ENCODE peak calls at places on chromosomes 2 and 18, in seven cellular contexts. One of them, this sample, is unnamed. For H3K36me3 and H3K4me1, the result is how much of the 10 kb centered on the place peaks cover.

GRCh38 chr18:23105581-23106219 is 29.6 kb upstream of the CABLES1 start:
- DNase-seq in vagina: no peak
- DNase-seq in endothelial cell of umbilical vein: no peak
- DNase-seq in neuronal stem cell: no peak
- DNase-seq in sigmoid colon: no peak
- DNase-seq in right atrium auricular region: no peak
- DNase-seq in lower lobe of right lung: no peak
- DNase-seq in this sample: no peak

GRCh38 chr18:36337679-36338419 is 40.3 kb downstream of the FHOD3 start:
- DNase-seq in lower lobe of right lung: no peak
- DNase-seq in sigmoid colon: no peak
- DNase-seq in right atrium auricular region: peak
- DNase-seq in vagina: no peak
- DNase-seq in neuronal stem cell: no peak
- DNase-seq in endothelial cell of umbilical vein: no peak
- DNase-seq in this sample: no peak

GRCh38 chr2:102455061-102455670 is 17.9 kb upstream of the SLC9A4 start:
- DNase-seq in sigmoid colon: no peak
- DNase-seq in neuronal stem cell: no peak
- DNase-seq in lower lobe of right lung: no peak
- DNase-seq in endothelial cell of umbilical vein: no peak
- DNase-seq in right atrium auricular region: no peak
- DNase-seq in vagina: no peak
- DNase-seq in this sample: no peak

GRCh38 chr2:164910091-164910899 is 45.0 kb downstream of the SLC38A11 start:
- DNase-seq in endothelial cell of umbilical vein: peak
- DNase-seq in sigmoid colon: no peak
- DNase-seq in neuronal stem cell: no peak
- DNase-seq in lower lobe of right lung: no peak
- DNase-seq in vagina: no peak
- DNase-seq in right atrium auricular region: no peak
- DNase-seq in this sample: no peak

GRCh38 chr2:5695641-5696350 is 3.6 kb downstream of the SOX11 start:
- DNase-seq in vagina: no peak
- DNase-seq in endothelial cell of umbilical vein: no peak
- DNase-seq in neuronal stem cell: no peak
- DNase-seq in right atrium auricular region: no peak
- DNase-seq in lower lobe of right lung: no peak
- DNase-seq in sigmoid colon: no peak
- DNase-seq in this sample: peak

GRCh38 chr2:43293744-43294695 is 67.6 kb upstream of the ZFP36L2 start:
- DNase-seq in right atrium auricular region: peak
- DNase-seq in neuronal stem cell: no peak
- DNase-seq in endothelial cell of umbilical vein: peak
- DNase-seq in lower lobe of right lung: no peak
- DNase-seq in sigmoid colon: peak
- DNase-seq in vagina: no peak
- DNase-seq in this sample: peak

GRCh38 chr2:231946241-231946814 is 15.2 kb upstream of the DIS3L2 start:
- DNase-seq in vagina: no peak
- DNase-seq in sigmoid colon: no peak
- DNase-seq in neuronal stem cell: no peak
- DNase-seq in right atrium auricular region: no peak
- DNase-seq in endothelial cell of umbilical vein: no peak
- DNase-seq in lower lobe of right lung: no peak
- DNase-seq in this sample: no peak

GRCh38 chr2:29714333-29714732 is 207.1 kb downstream of the ALK start:
- DNase-seq in vagina: no peak
- DNase-seq in right atrium auricular region: no peak
- DNase-seq in lower lobe of right lung: no peak
- DNase-seq in neuronal stem cell: no peak
- DNase-seq in endothelial cell of umbilical vein: no peak
- DNase-seq in sigmoid colon: no peak
- DNase-seq in this sample: no peak

GRCh38 chr18:23141022-23141999 is 6.0 kb downstream of the CABLES1 start:
- DNase-seq in sigmoid colon: no peak
- DNase-seq in lower lobe of right lung: no peak
- DNase-seq in right atrium auricular region: peak
- DNase-seq in vagina: no peak
- DNase-seq in neuronal stem cell: no peak
- DNase-seq in endothelial cell of umbilical vein: no peak
- DNase-seq in this sample: no peak

GRCh38 chr2:195706161-195706900 is 49.3 kb downstream of the SLC39A10 start:
- DNase-seq in neuronal stem cell: peak
- DNase-seq in lower lobe of right lung: no peak
- DNase-seq in right atrium auricular region: no peak
- DNase-seq in endothelial cell of umbilical vein: no peak
- DNase-seq in vagina: no peak
- DNase-seq in sigmoid colon: no peak
- DNase-seq in this sample: peak

GRCh38 chr2:239540174-239540573 is 139.4 kb upstream of the HDAC4 start:
- DNase-seq in vagina: no peak
- DNase-seq in endothelial cell of umbilical vein: no peak
- DNase-seq in right atrium auricular region: no peak
- DNase-seq in sigmoid colon: peak
- DNase-seq in neuronal stem cell: no peak
- DNase-seq in lower lobe of right lung: no peak
- DNase-seq in this sample: no peak

GRCh38 chr18:48799724-48800315 is 150.9 kb downstream of the SMAD7 start:
- DNase-seq in neuronal stem cell: no peak
- DNase-seq in endothelial cell of umbilical vein: no peak
- DNase-seq in sigmoid colon: peak
- DNase-seq in right atrium auricular region: peak
- DNase-seq in lower lobe of right lung: no peak
- DNase-seq in vagina: no peak
- DNase-seq in this sample: no peak

GRCh38 chr2:2732331-2733119 is 401.4 kb upstream of the MYT1L start:
- DNase-seq in neuronal stem cell: no peak
- DNase-seq in endothelial cell of umbilical vein: no peak
- DNase-seq in lower lobe of right lung: no peak
- DNase-seq in vagina: no peak
- DNase-seq in sigmoid colon: no peak
- DNase-seq in right atrium auricular region: no peak
- DNase-seq in this sample: no peak

GRCh38 chr2:72036595-72036994 is 111.1 kb downstream of the CYP26B1 start:
- DNase-seq in endothelial cell of umbilical vein: no peak
- DNase-seq in vagina: no peak
- DNase-seq in sigmoid colon: no peak
- DNase-seq in lower lobe of right lung: no peak
- DNase-seq in neuronal stem cell: no peak
- DNase-seq in right atrium auricular region: no peak
- DNase-seq in this sample: no peak

GRCh38 chr2:222709191-222709891 is 37.9 kb downstream of the MOGAT1 start:
- DNase-seq in vagina: no peak
- DNase-seq in sigmoid colon: peak
- DNase-seq in right atrium auricular region: peak
- DNase-seq in neuronal stem cell: peak
- DNase-seq in endothelial cell of umbilical vein: peak
- DNase-seq in lower lobe of right lung: peak
- DNase-seq in this sample: peak

GRCh38 chr2:237585590-237586221 is 4.8 kb downstream of the RAB17 start:
- DNase-seq in lower lobe of right lung: peak
- DNase-seq in neuronal stem cell: no peak
- DNase-seq in sigmoid colon: no peak
- DNase-seq in right atrium auricular region: no peak
- DNase-seq in endothelial cell of umbilical vein: no peak
- DNase-seq in vagina: no peak
- DNase-seq in this sample: no peak

GRCh38 chr2:190136259-190136658 is 73.7 kb upstream of the MSTN start:
- DNase-seq in sigmoid colon: no peak
- DNase-seq in lower lobe of right lung: no peak
- DNase-seq in neuronal stem cell: no peak
- DNase-seq in right atrium auricular region: no peak
- DNase-seq in vagina: no peak
- DNase-seq in endothelial cell of umbilical vein: no peak
- DNase-seq in this sample: no peak

GRCh38 chr2:105597831-105598293 is 146.8 kb upstream of the NCK2 start:
- DNase-seq in endothelial cell of umbilical vein: no peak
- DNase-seq in right atrium auricular region: no peak
- DNase-seq in sigmoid colon: no peak
- DNase-seq in vagina: no peak
- DNase-seq in lower lobe of right lung: no peak
- DNase-seq in neuronal stem cell: no peak
- DNase-seq in this sample: no peak

GRCh38 chr2:140998577-140998976 is 1132.2 kb downstream of the LRP1B start:
- DNase-seq in endothelial cell of umbilical vein: no peak
- DNase-seq in lower lobe of right lung: no peak
- DNase-seq in vagina: no peak
- DNase-seq in neuronal stem cell: no peak
- DNase-seq in right atrium auricular region: no peak
- DNase-seq in sigmoid colon: no peak
- DNase-seq in this sample: peak

GRCh38 chr18:23526516-23527063 is 23.3 kb downstream of the RMC1 start:
- DNase-seq in sigmoid colon: no peak
- DNase-seq in endothelial cell of umbilical vein: no peak
- DNase-seq in right atrium auricular region: no peak
- DNase-seq in neuronal stem cell: no peak
- DNase-seq in vagina: no peak
- DNase-seq in lower lobe of right lung: no peak
- DNase-seq in this sample: no peak

GRCh38 chr2:140465301-140465700 is 1665.5 kb downstream of the LRP1B start:
- DNase-seq in right atrium auricular region: no peak
- DNase-seq in endothelial cell of umbilical vein: no peak
- DNase-seq in vagina: no peak
- DNase-seq in neuronal stem cell: no peak
- DNase-seq in sigmoid colon: no peak
- DNase-seq in lower lobe of right lung: no peak
- DNase-seq in this sample: no peak

GRCh38 chr2:34110392-34110791 is 511.3 kb upstream of the FAM98A start:
- DNase-seq in lower lobe of right lung: no peak
- DNase-seq in vagina: no peak
- DNase-seq in neuronal stem cell: no peak
- DNase-seq in right atrium auricular region: no peak
- DNase-seq in sigmoid colon: no peak
- DNase-seq in endothelial cell of umbilical vein: no peak
- DNase-seq in this sample: no peak

GRCh38 chr2:9656270-9656766 is 25.5 kb upstream of the YWHAQ start:
- DNase-seq in lower lobe of right lung: no peak
- DNase-seq in sigmoid colon: no peak
- DNase-seq in endothelial cell of umbilical vein: peak
- DNase-seq in vagina: no peak
- DNase-seq in right atrium auricular region: no peak
- DNase-seq in neuronal stem cell: no peak
- DNase-seq in this sample: peak

GRCh38 chr2:138071720-138072719 is 107.7 kb downstream of the HNMT start:
- DNase-seq in vagina: no peak
- DNase-seq in lower lobe of right lung: no peak
- DNase-seq in endothelial cell of umbilical vein: no peak
- DNase-seq in sigmoid colon: no peak
- DNase-seq in neuronal stem cell: peak
- DNase-seq in right atrium auricular region: no peak
- DNase-seq in this sample: no peak

GRCh38 chr2:190820416-190820815 is 60.2 kb upstream of the GLS start:
- DNase-seq in right atrium auricular region: no peak
- DNase-seq in sigmoid colon: no peak
- DNase-seq in vagina: no peak
- DNase-seq in neuronal stem cell: no peak
- DNase-seq in endothelial cell of umbilical vein: no peak
- DNase-seq in lower lobe of right lung: no peak
- DNase-seq in this sample: no peak

GRCh38 chr2:2699117-2699497 is 368.0 kb upstream of the MYT1L start:
- DNase-seq in lower lobe of right lung: no peak
- DNase-seq in right atrium auricular region: no peak
- DNase-seq in neuronal stem cell: no peak
- DNase-seq in endothelial cell of umbilical vein: no peak
- DNase-seq in sigmoid colon: no peak
- DNase-seq in vagina: no peak
- DNase-seq in this sample: no peak

GRCh38 chr2:100780203-100781008 is 39.5 kb upstream of the NPAS2 start:
- DNase-seq in neuronal stem cell: no peak
- DNase-seq in endothelial cell of umbilical vein: peak
- DNase-seq in sigmoid colon: no peak
- DNase-seq in lower lobe of right lung: no peak
- DNase-seq in right atrium auricular region: no peak
- DNase-seq in vagina: no peak
- DNase-seq in this sample: no peak

GRCh38 chr18:48342125-48342524 is 67.1 kb downstream of the ZBTB7C start:
- DNase-seq in sigmoid colon: no peak
- DNase-seq in neuronal stem cell: no peak
- DNase-seq in endothelial cell of umbilical vein: no peak
- DNase-seq in lower lobe of right lung: no peak
- DNase-seq in vagina: no peak
- DNase-seq in right atrium auricular region: no peak
- DNase-seq in this sample: no peak

GRCh38 chr2:78979380-78980238 is 45.9 kb upstream of the REG3G start:
- DNase-seq in lower lobe of right lung: no peak
- DNase-seq in endothelial cell of umbilical vein: peak
- DNase-seq in vagina: no peak
- DNase-seq in neuronal stem cell: peak
- DNase-seq in right atrium auricular region: no peak
- DNase-seq in sigmoid colon: no peak
- DNase-seq in this sample: no peak

GRCh38 chr2:223989860-223990237 is 32.6 kb downstream of the MRPL44 start:
- DNase-seq in right atrium auricular region: no peak
- DNase-seq in neuronal stem cell: no peak
- DNase-seq in sigmoid colon: no peak
- DNase-seq in lower lobe of right lung: no peak
- DNase-seq in vagina: no peak
- DNase-seq in endothelial cell of umbilical vein: no peak
- DNase-seq in this sample: no peak
- H3K36me3 ChIP-seq in right atrium auricular region: under half
- H3K36me3 ChIP-seq in neuronal stem cell: under half
- H3K36me3 ChIP-seq in sigmoid colon: under half
- H3K36me3 ChIP-seq in lower lobe of right lung: under half
- H3K36me3 ChIP-seq in vagina: under half
- H3K36me3 ChIP-seq in endothelial cell of umbilical vein: under half
- H3K36me3 ChIP-seq in this sample: under half

GRCh38 chr2:60472026-60472425 is 81.4 kb downstream of the BCL11A start:
- DNase-seq in endothelial cell of umbilical vein: no peak
- DNase-seq in vagina: peak
- DNase-seq in sigmoid colon: no peak
- DNase-seq in lower lobe of right lung: peak
- DNase-seq in right atrium auricular region: no peak
- DNase-seq in neuronal stem cell: no peak
- DNase-seq in this sample: no peak
- H3K4me1 ChIP-seq in endothelial cell of umbilical vein: under half
- H3K4me1 ChIP-seq in vagina: under half
- H3K4me1 ChIP-seq in sigmoid colon: under half
- H3K4me1 ChIP-seq in lower lobe of right lung: under half
- H3K4me1 ChIP-seq in right atrium auricular region: under half
- H3K4me1 ChIP-seq in neuronal stem cell: under half
- H3K4me1 ChIP-seq in this sample: under half

GRCh38 chr2:189076131-189076530 is 102.0 kb downstream of the COL3A1 start:
- DNase-seq in lower lobe of right lung: no peak
- DNase-seq in endothelial cell of umbilical vein: no peak
- DNase-seq in vagina: no peak
- DNase-seq in neuronal stem cell: no peak
- DNase-seq in right atrium auricular region: no peak
- DNase-seq in sigmoid colon: no peak
- DNase-seq in this sample: no peak
- H3K36me3 ChIP-seq in lower lobe of right lung: under half
- H3K36me3 ChIP-seq in endothelial cell of umbilical vein: under half
- H3K36me3 ChIP-seq in vagina: under half
- H3K36me3 ChIP-seq in neuronal stem cell: under half
- H3K36me3 ChIP-seq in right atrium auricular region: under half
- H3K36me3 ChIP-seq in sigmoid colon: under half
- H3K36me3 ChIP-seq in this sample: half or more

DNA sequence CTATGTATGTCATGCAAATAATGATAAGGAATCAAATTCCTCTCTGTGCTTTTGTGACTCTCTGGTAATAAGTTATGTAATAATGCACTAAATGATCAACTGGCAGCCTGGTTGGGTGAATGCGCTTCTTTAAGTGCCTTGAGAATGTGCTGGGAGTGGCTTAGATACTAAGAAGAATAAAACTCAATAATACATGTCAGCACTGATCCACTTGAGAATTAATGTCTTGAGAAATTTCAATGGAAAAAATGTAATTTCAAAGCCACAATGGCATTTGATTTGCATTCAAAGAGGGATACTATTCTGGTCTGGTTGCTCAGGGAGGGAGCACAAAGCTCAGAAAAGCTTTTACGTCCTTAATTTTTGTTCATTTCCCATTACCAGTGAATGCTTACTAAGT is 137.7 kb upstream of the MMADHC start:
- DNase-seq in endothelial cell of umbilical vein: no peak
- DNase-seq in vagina: no peak
- DNase-seq in sigmoid colon: no peak
- DNase-seq in neuronal stem cell: no peak
- DNase-seq in lower lobe of right lung: no peak
- DNase-seq in right atrium auricular region: no peak
- DNase-seq in this sample: no peak
- H3K4me1 ChIP-seq in endothelial cell of umbilical vein: under half
- H3K4me1 ChIP-seq in vagina: under half
- H3K4me1 ChIP-seq in sigmoid colon: under half
- H3K4me1 ChIP-seq in neuronal stem cell: under half
- H3K4me1 ChIP-seq in lower lobe of right lung: under half
- H3K4me1 ChIP-seq in right atrium auricular region: under half
- H3K4me1 ChIP-seq in this sample: under half

This sample was measured in adipocyte.